ENCODE peak calls at places on chromosomes 11 and 22, in four cellular contexts. A, F, O and C are unnamed samples.

GRCh38 chr22:17869285-17870096 is 95.2 kb upstream of the BID start:
- DNase-seq in F (no peak), O (no peak), A (no peak), C (no peak)

GRCh38 chr11:12807621-12808020 is 133.4 kb downstream of the TEAD1 start:
- DNase-seq in A (no peak), F (no peak), O (no peak), C (no peak)

GRCh38 chr11:10293423-10294288 is at the start of gene SBF2:
- DNase-seq in F (no peak), O (peak), A (peak), C (peak)

GRCh38 chr22:24507742-24508141 is 12.6 kb downstream of the UPB1 start:
- DNase-seq in A (no peak), F (no peak), O (no peak), C (no peak)

GRCh38 chr11:113906038-113906437 is 1.4 kb downstream of the HTR3B start:
- DNase-seq in A (no peak), F (peak), O (peak), C (no peak)

GRCh38 chr22:17536269-17536668 is 27.0 kb upstream of the SLC25A18 start:
- DNase-seq in O (no peak), A (no peak), F (no peak), C (no peak)

GRCh38 chr22:17968126-17968525 is 56.2 kb downstream of the MICAL3 start:
- DNase-seq in O (no peak), A (no peak), F (no peak), C (no peak)

GRCh38 chr22:25598609-25599008 is 34.1 kb downstream of the GRK3 start:
- DNase-seq in F (no peak), O (no peak), A (no peak), C (no peak)

GRCh38 chr11:120067361-120068113 is 70.4 kb downstream of the TRIM29 start:
- DNase-seq in O (no peak), F (no peak), A (no peak), C (no peak)
- TF ChIP-seq SIN3A in O (no peak), F (no peak), A (no peak), C (no peak)

DNA sequence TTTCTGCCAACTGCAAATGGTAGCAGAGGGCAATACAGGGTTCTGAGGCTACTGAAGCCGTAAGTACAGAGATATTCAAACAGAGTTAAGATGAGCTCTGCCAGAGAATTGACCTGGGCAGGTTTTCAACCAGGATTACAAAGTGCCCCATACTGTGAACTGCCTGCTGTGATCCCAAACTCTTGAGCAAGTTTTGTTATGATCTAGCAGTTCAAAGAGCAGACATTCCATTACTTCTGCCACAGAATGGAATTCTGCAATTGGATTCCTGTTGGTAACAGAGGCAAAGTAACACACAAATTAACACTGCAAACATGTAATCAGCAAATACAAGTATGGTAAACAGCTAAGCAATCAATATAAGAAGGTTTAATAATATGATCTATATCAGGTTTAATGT is 31.2 kb downstream of the ALG9 start:
- DNase-seq in A (no peak), F (no peak), O (peak), C (no peak)
- TF ChIP-seq ELF1 in A (no peak), F (no peak), O (no peak), C (no peak)

DNA sequence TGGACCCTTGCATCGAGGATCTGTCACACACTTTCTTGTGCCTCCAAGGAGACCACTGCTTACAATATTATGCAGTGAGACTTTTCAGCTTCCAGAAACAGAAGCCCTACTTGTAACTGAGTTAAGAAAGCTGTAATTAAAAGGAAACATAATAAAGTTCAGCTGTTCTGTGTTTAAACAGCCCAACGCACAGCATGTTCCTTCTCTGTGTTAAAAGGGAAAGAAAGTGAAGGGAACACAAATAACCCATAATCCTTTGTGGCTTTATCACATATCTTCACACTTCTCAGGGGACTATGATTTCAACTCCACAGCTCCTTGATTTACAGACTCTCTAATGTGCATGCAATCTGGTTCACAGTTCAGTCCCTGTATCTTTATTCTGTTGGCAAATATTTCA is 200.3 kb upstream of the MTNR1B start:
- DNase-seq in O (no peak), F (no peak), A (no peak), C (no peak)
- TF ChIP-seq ZBTB33 in O (no peak), F (no peak), A (no peak), C (no peak)

DNA sequence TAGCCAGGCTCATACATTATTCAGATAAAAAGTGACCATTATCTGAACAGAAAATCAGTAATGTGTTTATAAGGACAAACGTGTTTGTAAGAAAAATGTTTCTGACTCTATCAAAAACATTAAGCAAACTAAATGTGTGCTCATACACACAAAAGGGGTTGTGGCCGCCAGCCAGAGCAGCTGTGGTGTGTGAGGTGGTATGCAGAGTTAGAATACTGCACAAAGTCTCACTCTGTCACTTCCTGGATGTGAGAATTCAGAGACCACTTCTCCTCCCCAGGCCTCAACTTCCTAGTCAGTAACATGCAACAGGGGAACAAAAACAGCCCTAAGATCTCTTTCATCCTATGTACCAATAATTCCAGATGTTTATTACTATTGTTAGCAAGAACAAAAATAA is 9.4 kb downstream of the OR5B21 start:
- DNase-seq in A (no peak), O (no peak), F (no peak), C (no peak)
- TF ChIP-seq SIN3A in A (no peak), O (no peak), F (no peak), C (no peak)

GRCh38 chr11:64227405-64227956 is 1.4 kb downstream of the NUDT22 start:
- DNase-seq in O (no peak), A (no peak), F (no peak), C (no peak)

GRCh38 chr11:64224151-64224890 is 1.7 kb downstream of the TRPT1 start:
- DNase-seq in F (no peak), O (no peak), A (no peak), C (no peak)

GRCh38 chr11:64226507-64227051 is 505 bp downstream of the NUDT22 start:
- DNase-seq in A (peak), O (peak), F (no peak), C (peak)

GRCh38 chr11:64224891-64225607 is 937 bp downstream of the TRPT1 start:
- DNase-seq in O (no peak), A (peak), F (no peak), C (peak)

DNA sequence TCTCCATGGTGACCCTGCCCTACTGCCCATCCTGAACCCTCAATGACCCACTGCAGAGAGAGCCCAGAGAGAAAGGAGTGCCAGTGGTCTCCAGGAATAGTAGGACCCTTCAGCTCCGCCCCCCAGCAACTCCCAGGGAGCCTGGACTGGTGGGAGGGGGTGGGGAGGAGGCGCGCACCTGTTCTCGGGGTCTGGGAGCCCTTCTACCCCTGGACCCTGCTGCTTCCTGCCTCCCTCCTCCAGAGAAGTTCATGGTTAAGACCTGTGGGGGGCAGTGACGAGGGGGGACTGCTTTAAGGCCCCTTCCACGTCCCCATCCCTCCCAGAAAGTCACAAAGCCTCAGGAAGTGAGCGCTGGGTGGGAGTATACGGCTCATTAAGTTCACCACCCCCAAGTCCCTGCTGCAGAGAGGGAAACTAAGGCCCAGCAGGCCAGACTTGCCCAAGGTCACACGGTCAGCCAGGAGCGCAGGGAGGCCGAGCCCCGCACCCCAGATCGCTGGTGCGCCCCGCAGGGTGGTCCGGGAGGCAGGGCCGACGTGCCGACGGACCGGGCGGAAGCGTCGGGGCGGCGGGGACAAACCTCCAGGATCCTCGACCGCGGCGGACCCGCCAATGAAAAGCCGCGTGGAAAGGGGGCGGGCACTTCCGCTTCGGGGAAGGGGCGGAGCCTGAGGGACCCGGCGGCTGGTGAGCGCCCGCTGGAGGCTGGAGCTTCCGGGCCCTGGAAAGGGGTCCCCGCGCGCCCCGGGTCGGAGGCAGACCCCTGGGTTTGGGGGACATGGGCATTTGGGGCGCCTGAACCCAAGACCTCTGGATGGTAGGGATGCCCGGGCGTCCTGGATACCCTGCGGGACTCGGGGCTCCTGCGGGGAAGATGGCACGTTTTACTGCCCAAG is at the start of the genes NUDT22 and TRPT1:
- DNase-seq in F (no peak), O (peak), A (peak), C (peak)
- TF ChIP-seq ELF1 in F (no peak), O (peak), A (peak), C (peak)

GRCh38 chr11:61838501-61838900 is 10.4 kb downstream of the FADS2 start:
- DNase-seq in O (no peak), A (no peak), F (no peak), C (no peak)
- TF ChIP-seq ZBTB33 in O (no peak), A (no peak), F (no peak), C (no peak)

GRCh38 chr11:82846037-82846383 is 54.2 kb downstream of the PRCP start:
- DNase-seq in F (no peak), O (no peak), A (no peak), C (no peak)
- TF ChIP-seq SIN3A in F (no peak), O (no peak), A (no peak), C (no peak)